ENCODE peak calls at places on chromosomes 6 and 20, in four cellular contexts. One of them, this sample, is unnamed.
A peak's percentile ranks its signal among the peaks of the same experiment; 100 is the strongest.

GRCh38 chr6:135141728-135142127 is 39.4 kb upstream of the MYB start:
- DNase-seq in mesenchymal stem cell: no peak
- DNase-seq in neuronal stem cell: no peak
- DNase-seq in IMR-90: no peak
- DNase-seq in this sample: no peak

GRCh38 chr6:13457577-13457976 is 29.8 kb downstream of the GFOD1 start:
- DNase-seq in mesenchymal stem cell: no peak
- DNase-seq in neuronal stem cell: no peak
- DNase-seq in IMR-90: peak; percentile 79
- DNase-seq in this sample: no peak

GRCh38 chr6:131532476-131533108 is 40.4 kb upstream of the ARG1 start:
- DNase-seq in mesenchymal stem cell: no peak
- DNase-seq in neuronal stem cell: no peak
- DNase-seq in IMR-90: peak; percentile 4
- DNase-seq in this sample: no peak

GRCh38 chr20:59603727-59604608 is at the start of gene PHACTR3:
- DNase-seq in mesenchymal stem cell: no peak
- DNase-seq in neuronal stem cell: peak; percentile 27
- DNase-seq in IMR-90: no peak
- DNase-seq in this sample: peak; percentile 52

GRCh38 chr6:143755301-143755744 is 77.6 kb downstream of the PHACTR2 start:
- DNase-seq in mesenchymal stem cell: peak; percentile 19
- DNase-seq in neuronal stem cell: no peak
- DNase-seq in IMR-90: peak; percentile 53
- DNase-seq in this sample: no peak

GRCh38 chr6:45170309-45170708 is 157.8 kb upstream of the RUNX2 start:
- DNase-seq in mesenchymal stem cell: no peak
- DNase-seq in neuronal stem cell: no peak
- DNase-seq in IMR-90: no peak
- DNase-seq in this sample: no peak

GRCh38 chr6:156776470-156776840 is 723 bp upstream of the ARID1B start:
- DNase-seq in mesenchymal stem cell: peak; percentile 55
- DNase-seq in neuronal stem cell: no peak
- DNase-seq in IMR-90: peak; percentile 44
- DNase-seq in this sample: no peak

GRCh38 chr6:44820366-44821158 is 433.1 kb downstream of the CDC5L start:
- DNase-seq in mesenchymal stem cell: no peak
- DNase-seq in neuronal stem cell: no peak
- DNase-seq in IMR-90: peak; percentile 13
- DNase-seq in this sample: no peak

GRCh38 chr6:106538145-106538544 is 91.2 kb downstream of the RTN4IP1 start:
- DNase-seq in mesenchymal stem cell: no peak
- DNase-seq in neuronal stem cell: no peak
- DNase-seq in IMR-90: no peak
- DNase-seq in this sample: no peak

GRCh38 chr6:43842231-43842794 is 72.3 kb downstream of the VEGFA start:
- DNase-seq in mesenchymal stem cell: no peak
- DNase-seq in neuronal stem cell: no peak
- DNase-seq in IMR-90: peak; percentile 72
- DNase-seq in this sample: no peak

GRCh38 chr20:35311409-35311808 is 19.2 kb upstream of the FAM83C start:
- DNase-seq in mesenchymal stem cell: no peak
- DNase-seq in neuronal stem cell: no peak
- DNase-seq in IMR-90: peak; percentile 77
- DNase-seq in this sample: peak; percentile 49

GRCh38 chr6:75381878-75382633 is 97.5 kb upstream of the TMEM30A start:
- DNase-seq in mesenchymal stem cell: no peak
- DNase-seq in neuronal stem cell: no peak
- DNase-seq in IMR-90: no peak
- DNase-seq in this sample: no peak

GRCh38 chr6:111406200-111406711 is 76.8 kb downstream of the REV3L start:
- DNase-seq in mesenchymal stem cell: no peak
- DNase-seq in neuronal stem cell: no peak
- DNase-seq in IMR-90: no peak
- DNase-seq in this sample: no peak

GRCh38 chr6:131258010-131258652 is 122.9 kb downstream of the AKAP7 start:
- DNase-seq in mesenchymal stem cell: no peak
- DNase-seq in neuronal stem cell: no peak
- DNase-seq in IMR-90: no peak
- DNase-seq in this sample: no peak

GRCh38 chr20:22797103-22797502 is 212.7 kb upstream of the FOXA2 start:
- DNase-seq in mesenchymal stem cell: no peak
- DNase-seq in neuronal stem cell: no peak
- DNase-seq in IMR-90: peak; percentile 3
- DNase-seq in this sample: no peak

GRCh38 chr6:101741474-101742171 is 348.1 kb downstream of the GRIK2 start:
- DNase-seq in mesenchymal stem cell: no peak
- DNase-seq in neuronal stem cell: no peak
- DNase-seq in IMR-90: no peak
- DNase-seq in this sample: no peak

GRCh38 chr6:159155679-159156078 is 13.5 kb upstream of the FNDC1 start:
- DNase-seq in mesenchymal stem cell: no peak
- DNase-seq in neuronal stem cell: no peak
- DNase-seq in IMR-90: no peak
- DNase-seq in this sample: no peak

GRCh38 chr6:169880516-169880915 is 129.1 kb downstream of the ERMARD start:
- DNase-seq in mesenchymal stem cell: no peak
- DNase-seq in neuronal stem cell: no peak
- DNase-seq in IMR-90: no peak
- DNase-seq in this sample: no peak

GRCh38 chr20:51311636-51312479 is 230.7 kb downstream of the NFATC2 start:
- DNase-seq in mesenchymal stem cell: peak; percentile 67
- DNase-seq in neuronal stem cell: no peak
- DNase-seq in IMR-90: no peak
- DNase-seq in this sample: peak; percentile 78

GRCh38 chr6:133817460-133818047 is 71.4 kb upstream of the TCF21 start:
- DNase-seq in mesenchymal stem cell: no peak
- DNase-seq in neuronal stem cell: no peak
- DNase-seq in IMR-90: no peak
- DNase-seq in this sample: peak; percentile 74

GRCh38 chr20:62366370-62367135 is 559 bp downstream of the LAMA5 start:
- DNase-seq in mesenchymal stem cell: no peak
- DNase-seq in neuronal stem cell: peak; percentile 66
- DNase-seq in IMR-90: no peak
- DNase-seq in this sample: peak; percentile 91
- H3K14ac ChIP-seq in mesenchymal stem cell: peak overlapping the region; percentile 63
- H3K14ac ChIP-seq in neuronal stem cell: peak overlapping the region; percentile 71
- H3K14ac ChIP-seq in IMR-90: no peak overlapping the region
- H3K14ac ChIP-seq in this sample: no peak overlapping the region

GRCh38 chr6:47130086-47130485 is 88.0 kb upstream of the ADGRF1 start:
- DNase-seq in mesenchymal stem cell: peak; percentile 76
- DNase-seq in neuronal stem cell: no peak
- DNase-seq in IMR-90: no peak
- DNase-seq in this sample: no peak
- H3K79me1 ChIP-seq in mesenchymal stem cell: no peaks in the 10 kb centered on the region
- H3K79me1 ChIP-seq in neuronal stem cell: no peaks in the 10 kb centered on the region
- H3K79me1 ChIP-seq in IMR-90: no peaks in the 10 kb centered on the region
- H3K79me1 ChIP-seq in this sample: no peaks in the 10 kb centered on the region

DNA sequence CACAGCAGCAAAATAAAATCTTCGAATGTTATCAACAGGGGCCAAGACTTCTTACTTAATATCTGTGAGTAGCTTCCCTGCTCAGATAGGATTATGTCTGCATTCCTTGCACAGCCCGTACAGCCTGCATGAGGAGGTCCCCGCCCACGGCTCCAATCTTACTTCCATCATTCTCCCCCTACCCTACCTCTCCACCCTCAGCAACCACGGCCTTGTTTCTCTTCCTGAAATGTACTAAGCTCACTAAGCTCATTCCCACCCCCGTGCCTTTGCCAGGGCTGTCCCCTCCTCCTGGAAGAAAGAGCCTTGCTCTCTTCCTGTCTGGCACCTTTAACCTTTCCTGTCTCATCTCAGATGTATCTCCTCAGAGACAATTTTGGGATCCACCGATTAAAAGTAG is 120.4 kb downstream of the BCAS1 start:
- DNase-seq in mesenchymal stem cell: no peak
- DNase-seq in neuronal stem cell: no peak
- DNase-seq in IMR-90: peak; percentile 18
- DNase-seq in this sample: no peak
- H3K23ac ChIP-seq in mesenchymal stem cell: no peak overlapping the region
- H3K23ac ChIP-seq in neuronal stem cell: no peak overlapping the region
- H3K23ac ChIP-seq in IMR-90: no peak overlapping the region
- H3K23ac ChIP-seq in this sample: no peak overlapping the region

DNA sequence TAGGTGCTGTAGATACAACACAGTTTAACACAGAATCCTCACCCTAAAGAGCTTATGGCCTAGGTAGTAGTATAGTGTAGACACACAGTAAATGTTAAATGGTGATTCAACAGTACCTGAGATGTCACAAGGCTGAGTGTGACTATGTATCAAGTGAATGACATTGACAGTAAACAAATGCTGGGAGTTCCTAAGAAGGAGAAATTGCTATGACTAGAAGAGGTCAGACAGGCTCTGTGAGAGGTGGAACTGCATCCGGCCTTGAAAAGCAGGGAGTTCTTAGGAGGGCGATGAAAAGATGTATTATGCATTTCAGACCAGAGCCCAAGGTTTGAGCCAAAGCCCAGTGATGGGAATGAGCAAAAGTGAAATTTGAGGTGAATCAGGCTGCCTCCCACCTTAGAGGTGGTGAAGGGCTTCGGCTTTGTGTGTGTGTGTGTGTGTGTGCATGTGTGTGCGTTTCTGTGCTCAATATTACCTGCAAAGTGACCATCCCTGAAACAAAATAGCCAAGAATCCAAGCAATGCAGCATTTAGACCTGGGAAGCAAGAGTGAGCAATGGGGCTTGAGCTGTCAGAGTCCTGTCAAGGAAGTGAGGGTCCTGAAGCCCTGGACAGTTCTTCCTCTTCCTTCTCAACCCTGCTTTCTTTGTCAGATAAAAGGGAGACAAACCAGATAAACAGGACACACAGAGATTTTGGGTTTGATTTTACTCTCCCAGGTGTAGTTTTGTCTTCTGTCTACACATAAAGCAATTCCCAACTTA is 32.3 kb upstream of the CITED2 start:
- DNase-seq in mesenchymal stem cell: peak; percentile 37
- DNase-seq in neuronal stem cell: no peak
- DNase-seq in IMR-90: no peak
- DNase-seq in this sample: no peak
- H3K14ac ChIP-seq in mesenchymal stem cell: peak overlapping the region; percentile 15
- H3K14ac ChIP-seq in neuronal stem cell: no peak overlapping the region
- H3K14ac ChIP-seq in IMR-90: peak overlapping the region; percentile 20
- H3K14ac ChIP-seq in this sample: no peak overlapping the region